ENCODE peak calls at places on chromosomes 5 and 9, in four cellular contexts. G is activated naive CD4-positive, alpha-beta T cell treated with Interleukin-2 at 50 U/mL for 16 hours; M is kidney; A is IMR-90. B is an unnamed sample.

GRCh38 chr9:77765781-77766259 is 117.7 kb upstream of the GNA14 start:
- DNase-seq in M (no peak), A (no peak), G (no peak), B (no peak)

GRCh38 chr5:94709277-94709676 is 90.8 kb downstream of the SLF1 start:
- DNase-seq in G (no peak), A (no peak), M (no peak), B (no peak)

GRCh38 chr9:68979538-68980314 is 34.2 kb downstream of the PRKACG start:
- DNase-seq in A (no peak), M (no peak), G (peak), B (no peak)

GRCh38 chr9:92970467-92970923 is 23.2 kb downstream of the FGD3 start:
- DNase-seq in A (peak), M (no peak), G (peak), B (peak)

GRCh38 chr9:87441251-87441650 is 56.4 kb upstream of the DAPK1 start:
- DNase-seq in M (no peak), A (peak), G (no peak), B (peak)

GRCh38 chr5:1521054-1521453 is 2.7 kb downstream of the LPCAT1 start:
- DNase-seq in M (no peak), A (no peak), G (no peak), B (no peak)

GRCh38 chr5:612498-613424 is 621 bp downstream of the CEP72 start:
- DNase-seq in G (no peak), A (no peak), M (no peak), B (peak)

GRCh38 chr5:64744914-64745313 is 23.6 kb downstream of the SREK1IP1 start:
- DNase-seq in A (no peak), M (no peak), G (no peak), B (peak)

GRCh38 chr5:360277-361027 is 38.9 kb downstream of the AHRR start:
- DNase-seq in M (peak), A (no peak), G (no peak), B (no peak)

GRCh38 chr9:129596541-129597328 is 24.2 kb downstream of the C9orf50 start:
- DNase-seq in G (no peak), M (peak), A (peak), B (peak)

GRCh38 chr9:134316444-134317160 is 9.7 kb upstream of the RXRA start:
- DNase-seq in G (no peak), A (peak), M (peak), B (peak)

GRCh38 chr9:112540800-112541199 is 54.2 kb downstream of the KIAA1958 start:
- DNase-seq in A (peak), M (no peak), G (no peak), B (no peak)

GRCh38 chr9:114662081-114662989 is 4.7 kb upstream of the TEX53 start:
- DNase-seq in A (peak), G (peak), M (no peak), B (peak)

GRCh38 chr5:173094012-173094661 is 38.0 kb downstream of the CREBRF start:
- DNase-seq in G (no peak), M (no peak), A (peak), B (peak)

GRCh38 chr9:112789493-112789892 is 38.9 kb downstream of the SNX30 start:
- DNase-seq in A (peak), M (no peak), G (no peak), B (peak)

GRCh38 chr5:165143727-165144210 is 1638.3 kb downstream of the MAT2B start:
- DNase-seq in G (no peak), M (no peak), A (no peak), B (no peak)

GRCh38 chr9:79809931-79810330 is 238.2 kb downstream of the TLE4 start:
- DNase-seq in G (no peak), A (peak), M (no peak), B (peak)

GRCh38 chr9:73805111-73805510 is 653.4 kb downstream of the ANXA1 start:
- DNase-seq in G (no peak), A (no peak), M (no peak), B (peak)

GRCh38 chr5:150428106-150428876 is 15.6 kb upstream of the CD74 start:
- DNase-seq in A (no peak), G (no peak), M (peak), B (no peak)

B was measured in astrocyte of the hippocampus.